ENCODE peak calls at places on chromosomes 5 and 9, in five cellular contexts. X is tibial nerve, T is upper lobe of left lung, Z is WTC11, E is DND-41. V is an unnamed sample.

GRCh38 chr5:35626108-35626507 is 8.4 kb downstream of the SPEF2 start:
- DNase-seq in X (no peak), T (no peak), Z (no peak), E (no peak), V (no peak)

GRCh38 chr5:157431544-157432200 is 28.3 kb upstream of the NIPAL4 start:
- DNase-seq in X (no peak), T (no peak), Z (no peak), E (peak), V (no peak)

GRCh38 chr9:116365056-116365471 is 211.5 kb downstream of the PAPPA start:
- DNase-seq in X (no peak), T (peak), Z (no peak), E (no peak), V (no peak)

GRCh38 chr5:168747987-168748777 is 169.0 kb upstream of the PANK3 start:
- DNase-seq in X (no peak), T (peak), Z (peak), E (peak), V (no peak)

GRCh38 chr9:120376101-120376500 is 203.9 kb downstream of the CDK5RAP2 start:
- DNase-seq in X (no peak), T (peak), Z (no peak), E (no peak), V (no peak)

GRCh38 chr5:134997015-134997414 is 29.3 kb downstream of the CATSPER3 start:
- DNase-seq in X (no peak), T (no peak), Z (no peak), E (no peak), V (no peak)

GRCh38 chr5:137078171-137078665 is 420.9 kb downstream of the SPOCK1 start:
- DNase-seq in X (no peak), T (no peak), Z (no peak), E (no peak), V (no peak)

GRCh38 chr5:153896117-153896516 is 142.6 kb downstream of the FAM114A2 start:
- DNase-seq in X (no peak), T (no peak), Z (no peak), E (no peak), V (no peak)

GRCh38 chr9:132670359-132670815 is at the start of gene GTF3C4:
- DNase-seq in X (peak), T (peak), Z (peak), E (peak), V (peak)

GRCh38 chr5:128435861-128436260 is 102.2 kb downstream of the FBN2 start:
- DNase-seq in X (no peak), T (no peak), Z (no peak), E (no peak), V (no peak)

GRCh38 chr5:96718635-96719077 is 56.5 kb downstream of the CAST start:
- DNase-seq in X (no peak), T (no peak), Z (no peak), E (no peak), V (no peak)

GRCh38 chr5:172283020-172283861 is at the start of gene UBTD2:
- DNase-seq in X (peak), T (peak), Z (peak), E (peak), V (peak)

GRCh38 chr9:2209400-2209799 is 194.3 kb downstream of the SMARCA2 start:
- DNase-seq in X (no peak), T (no peak), Z (no peak), E (no peak), V (no peak)

GRCh38 chr9:69877852-69878507 is 57.4 kb downstream of the CFAP95 start:
- DNase-seq in X (no peak), T (no peak), Z (no peak), E (no peak), V (no peak)
- TF ChIP-seq CTCF in X (peak), T (peak), Z (no peak), E (peak), V (peak)

DNA sequence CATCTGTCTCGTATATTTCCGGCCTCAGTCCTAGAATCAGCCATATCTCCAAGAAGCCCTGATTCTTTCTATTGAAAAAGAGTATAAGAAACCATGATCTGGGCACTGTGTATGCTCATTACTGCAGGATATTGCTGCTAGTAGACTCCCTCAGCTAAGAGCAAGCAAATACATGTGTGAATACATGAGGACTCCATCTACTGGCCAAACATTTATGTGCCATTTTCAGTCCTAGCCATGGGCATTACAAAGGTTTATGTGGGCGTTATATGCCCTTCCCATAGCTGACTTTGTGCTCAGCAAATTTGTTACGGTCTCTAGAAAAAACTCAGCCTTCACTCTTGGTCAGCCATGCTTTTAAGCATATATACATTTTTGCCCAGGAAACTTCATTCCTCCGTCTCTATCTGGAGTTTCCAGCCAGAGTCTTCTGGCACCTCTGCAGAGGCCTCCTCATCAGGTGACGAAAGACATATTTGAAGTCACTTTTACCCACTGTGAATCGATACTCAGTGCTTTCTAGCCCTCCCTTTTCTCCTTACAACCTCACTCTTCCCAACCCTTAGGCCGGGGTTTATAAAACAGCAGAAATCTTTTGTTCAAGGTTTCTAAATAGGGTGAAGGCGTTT is 1495.6 kb upstream of the CDH6 start:
- DNase-seq in X (no peak), T (no peak), Z (no peak), E (no peak), V (no peak)
- TF ChIP-seq CTCF in X (no peak), T (no peak), Z (no peak), E (peak), V (peak)

DNA sequence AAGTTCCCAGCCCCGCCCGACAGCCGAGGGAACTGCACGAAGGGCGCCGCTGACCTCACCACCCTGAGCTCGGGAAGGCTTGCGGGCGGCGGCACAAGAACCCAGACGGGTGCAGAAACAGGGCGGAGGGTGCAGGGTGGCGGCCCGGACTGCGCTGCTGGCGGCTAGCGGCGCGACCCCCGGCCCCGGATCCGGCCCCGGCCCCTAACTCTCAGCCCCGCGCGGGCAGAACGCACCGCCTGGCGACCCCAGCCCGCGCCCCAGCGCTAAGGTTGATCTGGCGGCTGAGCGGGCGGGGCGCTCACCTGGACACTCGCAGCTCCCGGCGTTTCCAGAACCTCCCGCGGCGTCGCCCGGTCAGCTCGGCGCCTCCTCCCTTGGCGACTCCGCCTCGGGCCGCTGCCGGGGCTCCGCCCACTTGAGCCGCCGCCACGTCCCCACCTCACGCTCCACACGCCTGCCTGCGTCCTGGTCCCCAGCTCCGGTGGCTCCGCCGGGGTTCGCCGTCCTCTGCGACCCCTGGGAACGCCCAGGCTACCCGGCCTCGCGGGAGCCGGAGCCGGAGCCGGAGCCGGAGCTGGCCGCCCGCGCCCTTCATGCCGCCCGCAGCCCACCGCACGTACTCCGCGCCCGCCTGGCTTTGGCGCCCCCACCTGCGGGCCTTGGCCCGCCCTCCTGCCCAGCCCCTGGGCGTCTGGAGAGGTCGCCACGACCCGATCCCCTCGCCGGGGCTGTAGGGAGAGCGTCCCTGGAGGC is at the start of gene P4HA2:
- DNase-seq in X (peak), T (peak), Z (peak), E (no peak), V (peak)
- TF ChIP-seq CTCF in X (peak), T (peak), Z (no peak), E (no peak), V (peak)

GRCh38 chr5:64619609-64620008 is 70.7 kb upstream of the SHISAL2B start:
- DNase-seq in X (no peak), T (no peak), Z (no peak), E (no peak), V (no peak)
- TF ChIP-seq CTCF in X (no peak), T (no peak), Z (no peak), E (no peak), V (no peak)

GRCh38 chr9:72454871-72455471 is 66.4 kb upstream of the TMC1 start:
- DNase-seq in X (no peak), T (no peak), Z (no peak), E (no peak), V (no peak)

GRCh38 chr9:72460342-72461312 is 60.8 kb upstream of the TMC1 start:
- DNase-seq in X (no peak), T (no peak), Z (no peak), E (no peak), V (no peak)

GRCh38 chr9:72459308-72459707 is 62.1 kb upstream of the TMC1 start:
- DNase-seq in X (no peak), T (no peak), Z (no peak), E (no peak), V (no peak)

GRCh38 chr9:72457366-72457765 is 64.0 kb upstream of the TMC1 start:
- DNase-seq in X (no peak), T (no peak), Z (no peak), E (no peak), V (no peak)

DNA sequence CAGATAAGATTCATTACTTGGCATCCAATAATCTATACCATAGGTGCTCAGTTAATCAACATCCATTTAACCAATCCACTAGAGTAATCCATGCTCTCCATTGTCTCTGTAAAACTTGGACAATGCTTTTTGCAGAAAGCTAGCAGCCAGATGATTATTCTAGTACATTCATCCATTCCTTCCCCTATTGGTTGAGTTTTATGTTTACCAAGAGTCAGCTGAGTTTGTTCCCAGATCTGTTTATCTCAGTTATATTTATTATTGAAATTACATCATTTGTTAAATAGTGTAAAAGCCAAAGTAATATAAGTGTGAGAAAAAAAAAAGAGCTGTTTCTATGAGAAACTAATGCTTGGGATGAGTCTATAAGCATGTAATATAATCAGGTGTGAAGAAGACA is 63.3 kb upstream of the TMC1 start:
- DNase-seq in X (no peak), T (no peak), Z (no peak), E (no peak), V (no peak)
- TF ChIP-seq CTCF in X (no peak), T (no peak), Z (no peak), E (no peak), V (no peak)

DNA sequence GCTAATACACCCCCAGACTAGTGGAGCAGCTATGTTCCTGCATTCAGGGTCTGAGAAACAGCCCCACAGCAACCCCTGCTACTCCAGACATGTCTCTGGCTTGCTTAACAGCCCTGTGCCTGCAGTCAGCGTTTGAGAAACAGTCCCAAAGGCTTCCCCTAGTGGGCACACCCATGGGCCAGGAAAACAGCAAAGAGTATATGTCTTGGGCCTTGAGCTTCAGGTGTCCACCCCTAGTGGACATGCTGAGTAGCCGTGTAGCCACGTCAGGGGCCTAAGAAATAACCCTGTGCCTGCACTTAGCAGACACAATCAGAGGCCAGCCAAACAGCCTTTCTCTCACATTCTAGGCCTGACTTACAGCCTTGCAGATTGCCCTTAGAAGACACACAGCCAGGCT is 698.6 kb downstream of the PTPRD start:
- DNase-seq in X (no peak), T (no peak), Z (peak), E (no peak), V (no peak)
- TF ChIP-seq CTCF in X (no peak), T (no peak), Z (no peak), E (no peak), V (no peak)